ENCODE peak calls at places on chromosomes 4 and X, in seven cellular contexts. J is left ventricle myocardium inferior, P is cardiac fibroblast, I is hepatocyte, K is astrocyte of the spinal cord, D is lower leg skin, T is neural progenitor cell. X is an unnamed sample.

GRCh38 chr4:153616005-153616555 is 68.0 kb upstream of the TLR2 start:
- DNase-seq in J (no peak), P (no peak), I (no peak), K (no peak), D (no peak), T (no peak), X (no peak)

GRCh38 chrX:18985186-18985435 is 1.2 kb upstream of the PHKA2 start:
- DNase-seq in J (no peak), P (no peak), I (no peak), K (no peak), D (no peak), T (no peak), X (no peak)

GRCh38 chr4:125316391-125316780 is 1.6 kb downstream of the FAT4 start:
- DNase-seq in J (peak; percentile 32), P (no peak), I (peak; percentile 57), K (no peak), D (peak; percentile 88), T (peak; percentile 44), X (peak; percentile 49)

GRCh38 chr4:177005801-177006230 is 213.1 kb upstream of the VEGFC start:
- DNase-seq in J (no peak), P (peak; percentile 73), I (no peak), K (peak; percentile 84), D (no peak), T (no peak), X (peak; percentile 24)

GRCh38 chr4:122783301-122784215 is 43.1 kb upstream of the FGF2 start:
- DNase-seq in J (peak; percentile 66), P (peak; percentile 94), I (peak; percentile 17), K (peak; percentile 89), D (no peak), T (peak; percentile 77), X (peak; percentile 88)

GRCh38 chr4:3257125-3257690 is 8.2 kb downstream of the MSANTD1 start:
- DNase-seq in J (no peak), P (no peak), I (no peak), K (no peak), D (peak; percentile 80), T (no peak), X (no peak)

GRCh38 chr4:68299492-68300457 is 50.1 kb downstream of the YTHDC1 start:
- DNase-seq in J (no peak), P (no peak), I (no peak), K (no peak), D (no peak), T (no peak), X (no peak)

GRCh38 chr4:173821031-173821430 is 291.0 kb upstream of the HAND2 start:
- DNase-seq in J (no peak), P (no peak), I (no peak), K (peak; percentile 40), D (no peak), T (no peak), X (no peak)

DNA sequence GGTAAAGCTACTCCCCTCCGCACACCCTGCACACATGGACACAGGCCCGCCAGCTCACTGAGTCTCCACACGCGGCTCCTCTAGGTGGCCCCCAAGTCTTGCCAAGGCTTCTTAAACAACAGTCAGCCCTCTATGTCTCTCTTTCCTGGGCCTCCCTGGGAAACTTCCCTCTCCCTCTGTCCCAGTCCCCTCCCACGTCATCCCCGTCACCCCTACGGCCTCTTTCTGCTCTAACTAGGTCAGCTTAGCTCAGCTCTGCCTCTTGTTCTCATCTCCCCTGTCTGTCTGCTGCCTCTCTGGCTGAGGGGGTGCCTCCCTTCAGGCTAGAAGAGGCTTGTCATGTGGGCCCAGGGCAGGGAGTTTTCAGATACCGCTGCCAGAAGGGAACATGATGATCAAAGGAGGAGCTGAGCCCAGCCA is 38.8 kb downstream of the SEPTIN6 start:
- DNase-seq in J (peak; percentile 56), P (peak; percentile 83), I (peak; percentile 62), K (peak; percentile 61), D (no peak), T (peak; percentile 65), X (peak; percentile 89)
- TF ChIP-seq CTCF in J (peak; percentile 28), P (peak; percentile 38), I (peak; percentile 26), K (peak; percentile 21), D (no peak), T (no peak), X (peak; percentile 60)

GRCh38 chr4:64385177-64385549 is 24.1 kb downstream of the TECRL start:
- DNase-seq in J (peak; percentile 37), P (no peak), I (no peak), K (no peak), D (no peak), T (no peak), X (no peak)
- TF ChIP-seq CTCF in J (no peak), P (no peak), I (no peak), K (no peak), D (no peak), T (no peak), X (no peak)

DNA sequence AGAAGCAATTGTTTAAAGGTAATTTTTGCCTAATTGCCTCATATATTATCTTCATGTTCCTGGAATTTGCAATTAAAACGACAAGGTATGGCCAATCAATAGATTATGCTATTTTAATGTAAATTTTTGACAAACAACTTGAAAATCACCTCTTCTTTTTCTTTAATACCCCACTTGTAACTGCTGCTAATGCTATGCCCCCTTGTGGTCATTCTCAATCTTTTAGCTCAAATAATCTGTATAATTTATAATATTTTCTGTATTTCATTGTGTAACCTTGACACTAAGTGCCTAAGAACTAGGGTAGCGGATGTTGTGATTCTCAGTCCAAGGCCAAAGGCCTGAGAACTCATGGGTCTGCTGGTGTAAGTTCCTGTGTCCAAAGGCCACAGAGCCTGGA is 831.7 kb upstream of the POU3F4 start:
- DNase-seq in J (no peak), P (no peak), I (no peak), K (no peak), D (no peak), T (no peak), X (peak; percentile 18)
- TF ChIP-seq CTCF in J (peak; percentile 13), P (peak; percentile 2), I (peak; percentile 30), K (no peak), D (no peak), T (peak; percentile 23), X (no peak)

GRCh38 chr4:165375465-165375864 is 3.3 kb upstream of the CPE start:
- DNase-seq in J (no peak), P (no peak), I (no peak), K (no peak), D (no peak), T (no peak), X (no peak)

GRCh38 chr4:165379662-165380061 is 854 bp downstream of the CPE start:
- DNase-seq in J (peak; percentile 16), P (peak; percentile 21), I (peak; percentile 46), K (no peak), D (peak; percentile 85), T (peak; percentile 62), X (peak; percentile 61)

GRCh38 chr4:165381821-165382373 is 3.1 kb downstream of the CPE start:
- DNase-seq in J (no peak), P (no peak), I (no peak), K (no peak), D (no peak), T (peak; percentile 80), X (no peak)

GRCh38 chr4:165378398-165378762 is 428 bp upstream of the CPE start:
- DNase-seq in J (no peak), P (no peak), I (no peak), K (no peak), D (no peak), T (no peak), X (no peak)

DNA sequence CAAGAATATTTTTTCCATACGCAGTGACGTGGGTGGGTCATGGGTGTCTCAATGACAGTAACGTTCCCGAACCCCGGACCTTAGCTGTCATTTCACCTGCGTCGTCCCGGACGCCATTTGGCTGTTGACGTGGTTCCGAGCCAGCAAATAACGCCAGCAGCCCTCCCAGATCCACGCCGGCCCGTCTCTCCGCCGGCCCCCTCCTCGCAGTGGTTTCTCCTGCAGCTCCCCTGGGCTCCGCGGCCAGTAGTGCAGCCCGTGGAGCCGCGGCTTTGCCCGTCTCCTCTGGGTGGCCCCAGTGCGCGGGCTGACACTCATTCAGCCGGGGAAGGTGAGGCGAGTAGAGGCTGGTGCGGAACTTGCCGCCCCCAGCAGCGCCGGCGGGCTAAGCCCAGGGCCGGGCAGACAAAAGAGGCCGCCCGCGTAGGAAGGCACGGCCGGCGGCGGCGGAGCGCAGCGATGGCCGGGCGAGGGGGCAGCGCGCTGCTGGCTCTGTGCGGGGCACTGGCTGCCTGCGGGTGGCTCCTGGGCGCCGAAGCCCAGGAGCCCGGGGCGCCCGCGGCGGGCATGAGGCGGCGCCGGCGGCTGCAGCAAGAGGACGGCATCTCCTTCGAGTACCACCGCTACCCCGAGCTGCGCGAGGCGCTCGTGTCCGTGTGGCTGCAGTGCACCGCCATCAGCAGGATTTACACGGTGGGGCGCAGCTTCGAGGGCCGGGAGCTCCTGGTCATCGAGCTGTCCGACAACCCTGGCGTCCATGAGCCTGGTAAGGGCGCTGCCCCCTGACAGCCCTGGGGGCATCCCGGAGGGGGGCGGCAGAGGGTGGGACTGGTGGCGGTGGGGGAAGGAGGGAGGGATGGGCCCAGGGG is at the start of gene CPE:
- DNase-seq in J (peak; percentile 76), P (peak; percentile 79), I (peak; percentile 93), K (peak; percentile 83), D (peak; percentile 95), T (peak; percentile 90), X (peak; percentile 80)
- TF ChIP-seq CTCF in J (peak; percentile 66), P (peak; percentile 56), I (peak; percentile 39), K (peak; percentile 59), D (no peak), T (peak; percentile 38), X (peak; percentile 61)

GRCh38 chrX:64885850-64886249 is 90.4 kb downstream of the ZC4H2 start:
- DNase-seq in J (no peak), P (no peak), I (no peak), K (no peak), D (no peak), T (peak; percentile 28), X (no peak)
- TF ChIP-seq CTCF in J (peak; percentile 42), P (peak; percentile 46), I (peak; percentile 11), K (peak; percentile 15), D (no peak), T (peak; percentile 56), X (peak; percentile 10)

DNA sequence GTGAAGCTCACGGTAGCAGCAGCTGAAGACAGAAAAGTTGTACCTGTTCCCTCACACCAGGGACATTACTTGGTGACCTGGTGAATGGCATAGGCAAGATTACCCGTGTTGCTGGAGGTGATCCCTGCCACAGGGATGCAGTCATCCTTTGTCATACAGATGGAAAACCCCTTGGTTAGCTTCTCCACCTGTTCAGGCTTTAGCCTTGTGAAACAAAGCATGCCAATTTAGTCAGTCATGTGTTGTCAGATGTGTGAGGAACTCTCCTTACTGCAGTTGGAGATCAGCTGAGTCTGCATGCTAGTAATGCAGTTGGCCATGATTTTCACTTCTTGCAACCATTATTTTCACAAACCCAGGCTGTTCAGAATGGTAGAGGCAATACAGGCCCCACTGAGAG is 41.0 kb downstream of the AMELX start:
- DNase-seq in J (no peak), P (no peak), I (no peak), K (no peak), D (no peak), T (no peak), X (no peak)
- TF ChIP-seq CTCF in J (no peak), P (no peak), I (no peak), K (no peak), D (no peak), T (no peak), X (no peak)